ENCODE peak calls at places on chromosomes 16 and 17, in eight cellular contexts. One of them, this sample, is unnamed. For H3K9me3, the result is how much of the 10 kb centered on the place peaks cover.

GRCh38 chr16:78988361-78988992 is 612.1 kb downstream of the MAF start:
- DNase-seq in body of pancreas: no peak
- DNase-seq in cardiac muscle cell: no peak
- DNase-seq in aorta: no peak
- DNase-seq in neuronal stem cell: no peak
- DNase-seq in pancreas: no peak
- DNase-seq in testis: no peak
- DNase-seq in transverse colon: no peak
- DNase-seq in this sample: no peak

GRCh38 chr16:62240722-62241121 is 204.5 kb upstream of the CDH8 start:
- DNase-seq in body of pancreas: no peak
- DNase-seq in cardiac muscle cell: no peak
- DNase-seq in aorta: no peak
- DNase-seq in neuronal stem cell: no peak
- DNase-seq in pancreas: no peak
- DNase-seq in testis: no peak
- DNase-seq in transverse colon: no peak
- DNase-seq in this sample: no peak

GRCh38 chr16:58032710-58033293 is 7.2 kb downstream of the MMP15 start:
- DNase-seq in body of pancreas: peak
- DNase-seq in cardiac muscle cell: peak
- DNase-seq in aorta: no peak
- DNase-seq in neuronal stem cell: no peak
- DNase-seq in pancreas: peak
- DNase-seq in testis: peak
- DNase-seq in transverse colon: no peak
- DNase-seq in this sample: no peak

GRCh38 chr17:8832711-8833352 is 33.7 kb upstream of the MFSD6L start:
- DNase-seq in body of pancreas: no peak
- DNase-seq in cardiac muscle cell: no peak
- DNase-seq in aorta: no peak
- DNase-seq in neuronal stem cell: peak
- DNase-seq in pancreas: no peak
- DNase-seq in testis: peak
- DNase-seq in transverse colon: peak
- DNase-seq in this sample: no peak

GRCh38 chr16:72915331-72915730 is 132.6 kb downstream of the ZFHX3 start:
- DNase-seq in body of pancreas: no peak
- DNase-seq in cardiac muscle cell: no peak
- DNase-seq in aorta: no peak
- DNase-seq in neuronal stem cell: no peak
- DNase-seq in pancreas: no peak
- DNase-seq in testis: no peak
- DNase-seq in transverse colon: no peak
- DNase-seq in this sample: no peak

GRCh38 chr17:33725675-33726271 is 432.7 kb upstream of the ASIC2 start:
- DNase-seq in body of pancreas: peak
- DNase-seq in cardiac muscle cell: peak
- DNase-seq in aorta: peak
- DNase-seq in neuronal stem cell: peak
- DNase-seq in pancreas: peak
- DNase-seq in testis: peak
- DNase-seq in transverse colon: peak
- DNase-seq in this sample: peak

GRCh38 chr17:48456584-48456983 is 26.6 kb upstream of the SKAP1 start:
- DNase-seq in body of pancreas: no peak
- DNase-seq in cardiac muscle cell: no peak
- DNase-seq in aorta: no peak
- DNase-seq in neuronal stem cell: no peak
- DNase-seq in pancreas: no peak
- DNase-seq in testis: no peak
- DNase-seq in transverse colon: no peak
- DNase-seq in this sample: peak

GRCh38 chr16:76963614-76964315 is 227.2 kb upstream of the MON1B start:
- DNase-seq in body of pancreas: no peak
- DNase-seq in cardiac muscle cell: no peak
- DNase-seq in aorta: no peak
- DNase-seq in neuronal stem cell: no peak
- DNase-seq in pancreas: no peak
- DNase-seq in testis: no peak
- DNase-seq in transverse colon: no peak
- DNase-seq in this sample: no peak

GRCh38 chr17:5661486-5662125 is 77.3 kb upstream of the NLRP1 start:
- DNase-seq in body of pancreas: no peak
- DNase-seq in cardiac muscle cell: no peak
- DNase-seq in aorta: no peak
- DNase-seq in neuronal stem cell: no peak
- DNase-seq in pancreas: no peak
- DNase-seq in testis: no peak
- DNase-seq in transverse colon: no peak
- DNase-seq in this sample: no peak

GRCh38 chr17:77011173-77012011 is 129.4 kb upstream of the SEC14L1 start:
- DNase-seq in body of pancreas: peak
- DNase-seq in cardiac muscle cell: peak
- DNase-seq in aorta: no peak
- DNase-seq in neuronal stem cell: no peak
- DNase-seq in pancreas: peak
- DNase-seq in testis: peak
- DNase-seq in transverse colon: peak
- DNase-seq in this sample: peak

GRCh38 chr16:2720063-2720455 is at the start of gene PRSS27:
- DNase-seq in body of pancreas: no peak
- DNase-seq in cardiac muscle cell: no peak
- DNase-seq in aorta: no peak
- DNase-seq in neuronal stem cell: no peak
- DNase-seq in pancreas: peak
- DNase-seq in testis: no peak
- DNase-seq in transverse colon: peak
- DNase-seq in this sample: no peak

GRCh38 chr16:23534868-23535860 is 22.0 kb downstream of the EARS2 start:
- DNase-seq in body of pancreas: no peak
- DNase-seq in cardiac muscle cell: no peak
- DNase-seq in aorta: no peak
- DNase-seq in neuronal stem cell: no peak
- DNase-seq in pancreas: no peak
- DNase-seq in testis: no peak
- DNase-seq in transverse colon: no peak
- DNase-seq in this sample: no peak

GRCh38 chr17:69783865-69784264 is 291.2 kb upstream of the KCNJ16 start:
- DNase-seq in body of pancreas: no peak
- DNase-seq in cardiac muscle cell: no peak
- DNase-seq in aorta: no peak
- DNase-seq in neuronal stem cell: no peak
- DNase-seq in pancreas: no peak
- DNase-seq in testis: no peak
- DNase-seq in transverse colon: no peak
- DNase-seq in this sample: no peak

GRCh38 chr17:69779378-69780214 is 295.4 kb upstream of the KCNJ16 start:
- DNase-seq in body of pancreas: no peak
- DNase-seq in cardiac muscle cell: peak
- DNase-seq in aorta: no peak
- DNase-seq in neuronal stem cell: no peak
- DNase-seq in pancreas: no peak
- DNase-seq in testis: no peak
- DNase-seq in transverse colon: no peak
- DNase-seq in this sample: no peak
- H3K9me3 ChIP-seq in body of pancreas: under half
- H3K9me3 ChIP-seq in cardiac muscle cell: under half
- H3K9me3 ChIP-seq in aorta: under half
- H3K9me3 ChIP-seq in neuronal stem cell: under half
- H3K9me3 ChIP-seq in pancreas: under half
- H3K9me3 ChIP-seq in testis: under half
- H3K9me3 ChIP-seq in transverse colon: under half
- H3K9me3 ChIP-seq in this sample: under half

DNA sequence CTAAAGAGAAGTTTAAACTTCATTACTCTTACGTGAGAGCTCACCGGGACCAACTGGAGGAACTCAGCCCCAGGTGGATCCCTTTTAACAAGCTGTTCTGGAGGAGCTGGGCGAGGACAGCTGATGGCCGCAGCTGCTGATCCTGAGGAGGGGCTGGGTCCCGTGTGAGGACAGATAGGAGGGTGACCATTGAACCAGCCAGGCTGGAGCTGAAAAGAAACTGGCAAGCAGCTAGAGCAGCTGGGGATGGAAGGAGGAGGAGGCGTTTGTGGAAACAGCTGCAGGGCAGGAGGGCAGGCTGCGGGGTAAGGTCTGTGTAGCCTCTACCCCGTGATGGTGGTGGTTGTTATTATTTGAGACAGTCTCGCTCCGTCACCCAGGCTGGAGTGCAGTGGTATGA is 119.5 kb downstream of the AATF start:
- DNase-seq in body of pancreas: no peak
- DNase-seq in cardiac muscle cell: peak
- DNase-seq in aorta: no peak
- DNase-seq in neuronal stem cell: no peak
- DNase-seq in pancreas: no peak
- DNase-seq in testis: no peak
- DNase-seq in transverse colon: no peak
- DNase-seq in this sample: peak
- H3K27ac ChIP-seq in body of pancreas: no peak
- H3K27ac ChIP-seq in cardiac muscle cell: no peak
- H3K27ac ChIP-seq in aorta: no peak
- H3K27ac ChIP-seq in neuronal stem cell: no peak
- H3K27ac ChIP-seq in pancreas: no peak
- H3K27ac ChIP-seq in testis: no peak
- H3K27ac ChIP-seq in transverse colon: peak
- H3K27ac ChIP-seq in this sample: peak

DNA sequence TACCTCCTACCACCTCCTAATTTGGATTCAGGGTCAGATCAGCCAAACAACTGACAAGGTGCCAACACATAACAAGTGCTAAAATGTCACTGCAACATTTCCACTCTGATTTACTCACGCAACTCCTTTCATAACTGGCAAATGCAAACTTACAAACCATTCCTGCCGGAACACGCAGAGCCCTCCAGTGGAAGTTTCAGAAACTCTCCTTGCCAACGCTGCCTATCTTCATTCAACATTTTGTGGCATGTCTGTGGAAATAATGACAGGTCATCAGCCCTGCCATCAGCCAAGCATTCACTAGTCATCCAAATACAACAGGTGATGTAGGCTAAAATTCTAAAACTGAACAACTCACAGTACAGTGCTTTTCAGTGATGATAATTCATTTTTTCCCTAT is 37.7 kb upstream of the OR3A1 start:
- DNase-seq in body of pancreas: no peak
- DNase-seq in cardiac muscle cell: no peak
- DNase-seq in aorta: no peak
- DNase-seq in neuronal stem cell: no peak
- DNase-seq in pancreas: no peak
- DNase-seq in testis: no peak
- DNase-seq in transverse colon: no peak
- DNase-seq in this sample: no peak
- H3K9me3 ChIP-seq in body of pancreas: under half
- H3K9me3 ChIP-seq in cardiac muscle cell: under half
- H3K9me3 ChIP-seq in aorta: under half
- H3K9me3 ChIP-seq in neuronal stem cell: under half
- H3K9me3 ChIP-seq in pancreas: under half
- H3K9me3 ChIP-seq in testis: under half
- H3K9me3 ChIP-seq in transverse colon: under half
- H3K9me3 ChIP-seq in this sample: under half

DNA sequence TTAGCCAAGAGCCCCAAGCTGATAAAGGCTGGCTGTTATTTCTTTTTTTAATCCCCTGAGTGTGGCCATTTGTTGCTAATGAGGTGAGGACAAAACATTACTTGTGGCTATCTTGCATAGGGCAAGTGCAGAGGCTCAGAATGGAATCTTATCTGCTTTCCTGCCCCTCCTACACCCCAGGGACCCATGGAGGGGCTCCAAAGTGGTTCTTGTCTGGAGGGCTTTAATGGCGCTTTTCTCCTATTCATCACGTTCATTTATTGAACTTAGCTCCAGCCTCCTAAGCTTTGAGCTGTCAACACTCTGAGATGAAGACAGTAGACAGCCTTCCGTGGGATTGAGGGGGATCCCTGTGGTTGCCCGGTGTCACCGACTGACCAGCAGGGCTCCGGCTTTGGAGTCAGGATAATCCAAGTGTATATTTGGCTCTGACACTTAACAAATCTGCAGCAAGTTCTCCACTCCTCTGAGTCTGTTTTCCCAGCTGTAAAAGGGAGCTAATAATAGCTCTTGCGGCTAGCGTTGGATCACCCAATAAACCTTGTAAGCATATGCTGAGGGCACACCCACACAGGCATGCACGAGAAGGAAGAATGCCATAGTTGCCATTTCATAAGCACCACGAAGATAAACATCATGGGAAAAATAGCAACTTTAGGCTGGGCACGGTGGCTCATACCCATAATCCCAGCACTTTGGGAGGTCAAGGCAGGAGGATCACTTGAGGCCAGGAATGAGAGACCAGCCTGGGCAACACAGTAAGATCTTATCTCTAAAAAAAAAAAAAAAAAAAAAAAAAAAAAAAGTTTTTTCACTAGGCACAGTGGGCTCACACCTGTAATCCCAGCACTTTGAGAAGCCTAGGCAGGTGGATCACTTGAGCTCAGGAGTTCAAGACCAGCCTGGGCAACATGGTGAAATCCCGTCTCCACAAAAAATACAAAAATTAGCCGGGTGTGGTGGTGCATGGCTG is 44.8 kb downstream of the MYH11 start:
- DNase-seq in body of pancreas: peak
- DNase-seq in cardiac muscle cell: peak
- DNase-seq in aorta: peak
- DNase-seq in neuronal stem cell: peak
- DNase-seq in pancreas: peak
- DNase-seq in testis: peak
- DNase-seq in transverse colon: no peak
- DNase-seq in this sample: peak
- H3K27ac ChIP-seq in body of pancreas: peak
- H3K27ac ChIP-seq in cardiac muscle cell: peak
- H3K27ac ChIP-seq in aorta: peak
- H3K27ac ChIP-seq in neuronal stem cell: no peak
- H3K27ac ChIP-seq in pancreas: no peak
- H3K27ac ChIP-seq in testis: peak
- H3K27ac ChIP-seq in transverse colon: peak
- H3K27ac ChIP-seq in this sample: no peak

DNA sequence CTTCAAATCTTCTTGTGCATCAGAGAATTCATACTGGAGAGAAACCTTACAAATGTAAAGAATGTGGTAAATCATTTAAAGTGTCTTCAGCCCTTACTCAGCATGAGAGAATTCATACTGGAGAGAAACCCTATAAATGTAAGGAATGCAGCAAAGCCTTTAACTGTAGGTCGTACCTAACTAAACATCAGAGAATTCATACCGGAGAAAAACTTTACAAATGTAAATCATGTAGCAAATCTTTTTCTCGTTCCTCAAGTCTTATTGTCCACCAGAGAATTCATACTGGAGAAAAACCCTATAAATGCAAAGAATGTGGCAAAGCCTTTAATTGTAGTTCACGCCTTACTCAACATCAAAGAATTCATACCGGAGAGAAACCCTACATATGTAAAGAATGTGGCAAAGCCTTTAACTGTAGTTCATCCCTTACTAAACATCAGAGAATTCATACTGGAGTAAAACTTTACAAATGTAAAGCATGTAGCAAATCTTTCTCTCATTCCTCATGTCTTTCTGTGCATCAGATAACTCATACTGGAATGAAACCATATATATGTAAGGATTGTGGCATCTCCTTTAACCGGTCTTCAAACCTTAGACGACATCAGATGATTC is 118.5 kb upstream of the ZNF267 start:
- DNase-seq in body of pancreas: no peak
- DNase-seq in cardiac muscle cell: no peak
- DNase-seq in aorta: no peak
- DNase-seq in neuronal stem cell: no peak
- DNase-seq in pancreas: no peak
- DNase-seq in testis: no peak
- DNase-seq in transverse colon: no peak
- DNase-seq in this sample: no peak
- H3K9me3 ChIP-seq in body of pancreas: under half
- H3K9me3 ChIP-seq in cardiac muscle cell: under half
- H3K9me3 ChIP-seq in aorta: under half
- H3K9me3 ChIP-seq in neuronal stem cell: under half
- H3K9me3 ChIP-seq in pancreas: under half
- H3K9me3 ChIP-seq in testis: under half
- H3K9me3 ChIP-seq in transverse colon: half or more
- H3K9me3 ChIP-seq in this sample: under half

This sample was measured in small intestine.